ENCODE peak calls at places on chromosomes 16 and 17, in four cellular contexts. D is body of pancreas, B is foreskin fibroblast, J is fibroblast of lung. Q is an unnamed sample.

GRCh38 chr16:83066881-83067280 is 440.1 kb downstream of the CDH13 start:
- DNase-seq in D (no peak), B (no peak), J (no peak), Q (no peak)

GRCh38 chr16:11609474-11610120 is 22.9 kb upstream of the LITAF start:
- DNase-seq in B (no peak), J (peak; percentile 57), D (no peak), Q (no peak)

GRCh38 chr17:18026408-18026776 is 12.6 kb downstream of the ATPAF2 start:
- DNase-seq in D (no peak), B (peak; percentile 76), J (peak; percentile 79), Q (peak; percentile 64)

GRCh38 chr16:70767377-70768204 is 33.4 kb downstream of the VAC14 start:
- DNase-seq in D (no peak), J (peak; percentile 54), B (no peak), Q (peak; percentile 43)

GRCh38 chr16:75112281-75113045 is 4.1 kb downstream of the LDHD start:
- DNase-seq in J (no peak), D (no peak), B (no peak), Q (no peak)

GRCh38 chr16:29911676-29912010 is 11.4 kb downstream of the ASPHD1 start:
- DNase-seq in D (no peak), B (no peak), J (no peak), Q (no peak)

GRCh38 chr16:30997887-30998711 is 12.3 kb downstream of the STX1B start:
- DNase-seq in D (no peak), J (peak; percentile 92), B (peak; percentile 87), Q (peak; percentile 75)

GRCh38 chr16:88069397-88070168 is 118.3 kb downstream of the BANP start:
- DNase-seq in B (no peak), J (no peak), D (no peak), Q (no peak)

GRCh38 chr17:52824542-52824941 is 666.0 kb upstream of the CA10 start:
- DNase-seq in B (no peak), J (no peak), D (no peak), Q (no peak)

GRCh38 chr17:33519692-33520091 is 226.6 kb upstream of the ASIC2 start:
- DNase-seq in B (no peak), J (no peak), D (no peak), Q (no peak)

GRCh38 chr17:5508855-5509254 is 22.5 kb downstream of the MIS12 start:
- DNase-seq in D (no peak), J (peak; percentile 88), B (peak; percentile 39), Q (no peak)

GRCh38 chr17:38728290-38728831 is 1.8 kb upstream of the CISD3 start:
- DNase-seq in B (no peak), D (no peak), J (no peak), Q (no peak)

GRCh38 chr17:13353590-13353989 is 248.1 kb downstream of the HS3ST3A1 start:
- DNase-seq in D (no peak), J (peak; percentile 81), B (peak; percentile 34), Q (peak; percentile 98)

GRCh38 chr17:68593331-68593710 is 7.8 kb downstream of the FAM20A start:
- DNase-seq in D (no peak), J (no peak), B (no peak), Q (peak; percentile 58)

GRCh38 chr17:19742495-19742894 is 5.6 kb downstream of the ALDH3A1 start:
- DNase-seq in B (no peak), J (no peak), D (no peak), Q (no peak)

GRCh38 chr17:41258406-41258805 is 3.2 kb downstream of the KRTAP9-9 start:
- DNase-seq in J (no peak), B (no peak), D (no peak), Q (peak; percentile 7)

GRCh38 chr17:81706757-81707624 is 3.8 kb downstream of the MRPL12 start:
- DNase-seq in J (no peak), D (no peak), B (no peak), Q (no peak)

GRCh38 chr16:81522141-81522701 is 77.6 kb downstream of the CMIP start:
- DNase-seq in J (no peak), B (no peak), D (no peak), Q (no peak)

GRCh38 chr17:47413872-47414271 is 90.1 kb downstream of the EFCAB13 start:
- DNase-seq in B (peak; percentile 5), D (no peak), J (no peak), Q (peak; percentile 36)

GRCh38 chr17:9977175-9977574 is 72.1 kb upstream of the RCVRN start:
- DNase-seq in B (no peak), J (no peak), D (no peak), Q (no peak)

GRCh38 chr17:64278614-64279013 is 15.6 kb upstream of the TEX2 start:
- DNase-seq in D (no peak), B (peak; percentile 27), J (peak; percentile 58), Q (peak; percentile 67)

GRCh38 chr16:9364721-9365693 is 273.6 kb downstream of the HAPSTR1 start:
- DNase-seq in B (no peak), D (peak; percentile 94), J (no peak), Q (no peak)

GRCh38 chr17:80855968-80856862 is 135.4 kb upstream of the CHMP6 start:
- DNase-seq in J (peak; percentile 99), D (no peak), B (peak; percentile 99), Q (peak; percentile 99)

GRCh38 chr16:50449800-50450199 is 81.0 kb upstream of the BRD7 start:
- DNase-seq in B (no peak), D (no peak), J (no peak), Q (no peak)

GRCh38 chr16:81143921-81144471 is 47.8 kb upstream of the GCSH start:
- DNase-seq in B (no peak), D (no peak), J (no peak), Q (no peak)

GRCh38 chr16:89300311-89300975 is 82.9 kb downstream of the ZNF778 start:
- DNase-seq in J (no peak), B (no peak), D (peak; percentile 72), Q (peak; percentile 74)

GRCh38 chr16:7218936-7219335 is 113.7 kb upstream of the RBFOX1 start:
- DNase-seq in D (no peak), B (no peak), J (no peak), Q (no peak)

GRCh38 chr17:75077490-75078096 is 10.2 kb upstream of the SLC16A5 start:
- DNase-seq in D (peak; percentile 57), J (peak; percentile 51), B (no peak), Q (no peak)

GRCh38 chr17:43613911-43614310 is 47.8 kb downstream of the MEOX1 start:
- DNase-seq in B (no peak), D (no peak), J (no peak), Q (no peak)

GRCh38 chr17:4728124-4728523 is 3.1 kb upstream of the MED11 start:
- DNase-seq in J (no peak), D (peak; percentile 63), B (no peak), Q (no peak)

GRCh38 chr17:37137070-37137610 is 188.4 kb downstream of the AATF start:
- DNase-seq in D (no peak), J (no peak), B (no peak), Q (no peak)

DNA sequence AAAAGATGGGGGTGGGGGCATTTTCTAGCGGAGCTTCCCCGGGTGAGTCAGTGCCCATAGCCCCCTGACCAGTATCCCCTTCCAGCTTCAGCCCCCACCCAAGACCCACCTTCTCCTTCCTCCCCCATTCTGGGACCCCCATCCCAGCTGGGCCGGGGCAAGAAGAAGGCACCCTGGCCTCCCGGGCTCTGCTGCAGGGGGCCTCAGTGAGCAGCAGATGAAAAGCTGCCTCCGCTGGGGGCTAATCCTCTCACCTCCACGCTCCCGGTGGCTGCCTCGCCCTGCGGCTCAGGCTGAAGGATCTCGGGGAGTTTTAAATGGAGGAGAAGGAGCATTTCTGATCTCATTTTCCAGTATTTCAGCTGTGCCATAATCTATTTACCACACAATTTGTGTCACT is 313.5 kb upstream of the TNRC6C start:
- DNase-seq in D (no peak), J (no peak), B (no peak), Q (no peak)
- TF ChIP-seq CTCF in D (no peak), J (no peak), B (no peak), Q (no peak)

DNA sequence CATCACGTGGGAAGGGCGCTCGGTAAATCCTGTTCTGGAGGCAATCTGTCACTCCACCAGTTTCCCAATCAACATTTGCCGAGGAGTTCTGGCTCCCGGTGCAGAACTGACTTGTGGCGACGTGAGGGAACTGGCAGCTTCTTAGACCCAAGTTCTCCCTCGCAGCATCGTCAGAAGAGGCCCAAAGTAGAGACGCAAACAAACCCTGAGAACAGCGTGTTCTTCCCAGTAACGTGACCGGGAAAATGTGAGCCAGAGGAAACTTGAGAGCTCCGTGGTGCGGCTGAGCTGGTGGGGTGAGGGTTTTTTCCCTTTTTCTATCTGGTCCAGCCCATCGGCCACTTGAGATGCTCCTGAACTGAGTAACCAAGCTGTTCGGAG is 158.9 kb upstream of the CACNG5 start:
- DNase-seq in J (peak; percentile 59), D (no peak), B (peak; percentile 82), Q (peak; percentile 36)
- H3K4me3 ChIP-seq in J (no peak overlapping the region), D (no peak overlapping the region), B (no peak overlapping the region), Q (no peak overlapping the region)

GRCh38 chr17:7916799-7917198 is 710 bp upstream of the RNF227 start:
- DNase-seq in B (peak; percentile 62), D (no peak), J (peak; percentile 84), Q (peak; percentile 58)

GRCh38 chr17:7927596-7927995 is 2.1 kb downstream of the KCNAB3 start:
- DNase-seq in B (no peak), J (no peak), D (no peak), Q (no peak)

GRCh38 chr17:7923290-7923628 is 6.4 kb downstream of the KCNAB3 start:
- DNase-seq in D (no peak), J (no peak), B (no peak), Q (no peak)

GRCh38 chr17:7922499-7923289 is 6.6 kb upstream of the RNF227 start:
- DNase-seq in J (peak; percentile 81), B (peak; percentile 77), D (peak; percentile 84), Q (peak; percentile 74)
- TF ChIP-seq CTCF in J (no peak), B (no peak), D (no peak), Q (no peak)

DNA sequence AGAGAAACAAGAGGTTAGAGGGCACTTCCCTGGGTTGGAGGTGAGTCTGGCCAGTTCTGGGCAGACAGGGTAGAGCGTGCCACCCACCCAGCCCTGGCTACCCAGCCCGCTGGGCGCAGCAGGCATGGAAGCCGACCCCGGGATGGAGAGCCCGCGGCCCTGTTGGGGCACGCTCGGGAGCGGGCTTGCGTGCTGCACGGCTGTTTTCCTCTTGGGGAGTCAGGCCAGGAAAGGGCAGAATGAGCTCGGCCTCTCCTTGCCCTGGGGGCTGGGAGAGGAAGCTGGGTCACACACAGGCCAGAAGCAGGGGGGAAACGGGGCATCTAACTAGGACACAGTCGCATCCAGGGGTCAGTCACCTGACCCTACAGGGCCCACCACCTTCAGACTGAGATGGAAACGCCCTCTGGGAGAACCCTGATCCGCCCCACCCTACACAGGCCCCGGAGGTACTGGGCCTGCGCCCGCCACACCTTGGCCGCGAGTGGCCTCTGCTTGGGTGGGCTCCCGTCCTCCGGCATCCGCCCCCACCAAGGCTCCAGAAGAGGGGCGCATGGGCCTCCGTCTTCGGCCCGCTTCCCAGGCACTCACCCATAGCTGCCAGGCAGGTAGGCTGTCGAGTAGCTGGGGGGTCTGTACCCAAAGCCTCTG is 1.2 kb downstream of the SOX15 start:
- DNase-seq in J (no peak), B (no peak), D (no peak), Q (no peak)
- H3K4me3 ChIP-seq in J (peak overlapping the region; percentile 26), B (peak overlapping the region; percentile 23), D (no peak overlapping the region), Q (no peak overlapping the region)

GRCh38 chr16:86563489-86564345 is 2.9 kb upstream of the FOXC2 start:
- DNase-seq in B (peak; percentile 82), D (peak; percentile 94), J (peak; percentile 80), Q (peak; percentile 88)
- TF ChIP-seq CTCF in B (peak; percentile 100), D (peak; percentile 100), J (peak; percentile 100), Q (peak; percentile 99)

Q was measured in fibroblast of mammary gland.